ENCODE peak calls at places on chromosomes 13 and 19, in seven cellular contexts. H is H9, F is neuronal stem cell, T is IMR-90, R is H1, M is trophoblast cell, L is mesenchymal stem cell. S is an unnamed sample.

GRCh38 chr13:24199016-24199415 is 38.5 kb downstream of the SPATA13 start:
- DNase-seq in H (no peak), F (no peak), T (no peak), R (no peak), M (no peak), L (no peak), S (no peak)

GRCh38 chr13:56720841-56721240 is 419.9 kb upstream of the PRR20A start:
- DNase-seq in H (no peak), F (no peak), T (no peak), R (no peak), M (peak), L (no peak), S (no peak)

GRCh38 chr19:51565583-51565982 is 5.5 kb upstream of the ZNF175 start:
- DNase-seq in H (no peak), F (no peak), T (no peak), R (no peak), M (no peak), L (peak), S (no peak)

GRCh38 chr19:5060591-5061339 is 91.9 kb downstream of the KDM4B start:
- DNase-seq in H (no peak), F (no peak), T (no peak), R (no peak), M (no peak), L (no peak), S (no peak)

GRCh38 chr19:30001794-30002193 is 59.8 kb downstream of the URI1 start:
- DNase-seq in H (no peak), F (no peak), T (peak), R (no peak), M (peak), L (peak), S (no peak)

GRCh38 chr13:42594577-42595571 is 20.9 kb downstream of the TNFSF11 start:
- DNase-seq in H (peak), F (peak), T (peak), R (no peak), M (peak), L (peak), S (peak)

GRCh38 chr19:35013047-35013819 is 13.1 kb downstream of the GRAMD1A start:
- DNase-seq in H (peak), F (no peak), T (peak), R (no peak), M (peak), L (peak), S (peak)

GRCh38 chr13:110652231-110652730 is 36.9 kb downstream of the NAXD start:
- DNase-seq in H (no peak), F (no peak), T (no peak), R (no peak), M (no peak), L (no peak), S (no peak)

GRCh38 chr13:69935043-69935442 is 172.6 kb upstream of the ATXN8OS start:
- DNase-seq in H (no peak), F (no peak), T (no peak), R (no peak), M (peak), L (peak), S (peak)

GRCh38 chr19:31718898-31719297 is 369.7 kb upstream of the TSHZ3 start:
- DNase-seq in H (peak), F (no peak), T (no peak), R (no peak), M (no peak), L (no peak), S (no peak)

GRCh38 chr13:110407531-110407930 is 100.4 kb downstream of the COL4A2 start:
- DNase-seq in H (no peak), F (no peak), T (no peak), R (no peak), M (no peak), L (no peak), S (no peak)

GRCh38 chr13:39538826-39539555 is 64.0 kb downstream of the LHFPL6 start:
- DNase-seq in H (no peak), F (no peak), T (peak), R (no peak), M (peak), L (peak), S (no peak)

GRCh38 chr19:34926685-34927375 is at the start of gene ZNF30:
- DNase-seq in H (peak), F (peak), T (peak), R (peak), M (peak), L (peak), S (peak)

GRCh38 chr13:93338906-93339305 is 112.3 kb downstream of the GPC6 start:
- DNase-seq in H (no peak), F (no peak), T (peak), R (no peak), M (no peak), L (no peak), S (no peak)

GRCh38 chr19:11191273-11191755 is 6.0 kb downstream of the KANK2 start:
- DNase-seq in H (no peak), F (no peak), T (peak), R (no peak), M (peak), L (peak), S (peak)

GRCh38 chr13:29411493-29411892 is 184.0 kb downstream of the SLC7A1 start:
- DNase-seq in H (no peak), F (no peak), T (no peak), R (no peak), M (no peak), L (peak), S (no peak)

GRCh38 chr19:17326595-17326966 is 8.1 kb downstream of the ANO8 start:
- DNase-seq in H (peak), F (no peak), T (no peak), R (no peak), M (peak), L (no peak), S (peak)

GRCh38 chr19:6856749-6857372 is 30.5 kb upstream of the ADGRE1 start:
- DNase-seq in H (no peak), F (no peak), T (no peak), R (no peak), M (no peak), L (no peak), S (no peak)

GRCh38 chr19:10604460-10604980 is 17.4 kb upstream of the AP1M2 start:
- DNase-seq in H (no peak), F (no peak), T (no peak), R (no peak), M (peak), L (no peak), S (peak)

GRCh38 chr13:110329258-110329657 is 22.2 kb downstream of the COL4A2 start:
- DNase-seq in H (no peak), F (no peak), T (no peak), R (no peak), M (no peak), L (no peak), S (no peak)

GRCh38 chr13:49098771-49099512 is 121.2 kb upstream of the MLNR start:
- DNase-seq in H (no peak), F (no peak), T (no peak), R (no peak), M (peak), L (peak), S (peak)

GRCh38 chr13:98869408-98870090 is 108.3 kb downstream of the DOCK9 start:
- DNase-seq in H (no peak), F (no peak), T (no peak), R (no peak), M (peak), L (no peak), S (no peak)

GRCh38 chr13:98672947-98673545 is 79.4 kb downstream of the SLC15A1 start:
- DNase-seq in H (peak), F (peak), T (peak), R (peak), M (peak), L (peak), S (peak)

GRCh38 chr13:58879114-58879513 is 1247.6 kb downstream of the PCDH17 start:
- DNase-seq in H (no peak), F (no peak), T (no peak), R (no peak), M (no peak), L (no peak), S (no peak)

GRCh38 chr19:46426035-46426505 is 2.7 kb downstream of the PNMA8C start:
- DNase-seq in H (no peak), F (no peak), T (no peak), R (no peak), M (no peak), L (peak), S (no peak)

GRCh38 chr19:19540707-19541515 is 2.8 kb downstream of the CILP2 start:
- DNase-seq in H (peak), F (peak), T (no peak), R (peak), M (peak), L (peak), S (peak)

GRCh38 chr13:98451676-98452105 is 125.2 kb downstream of the STK24 start:
- DNase-seq in H (no peak), F (no peak), T (peak), R (no peak), M (no peak), L (no peak), S (no peak)

GRCh38 chr19:19347401-19347800 is 26.8 kb downstream of the MAU2 start:
- DNase-seq in H (no peak), F (no peak), T (no peak), R (no peak), M (no peak), L (no peak), S (no peak)

GRCh38 chr19:11324079-11324661 is 15.3 kb downstream of the RAB3D start:
- DNase-seq in H (no peak), F (no peak), T (peak), R (no peak), M (peak), L (peak), S (no peak)

GRCh38 chr13:102517959-102518358 is 78.8 kb upstream of the TPP2 start:
- DNase-seq in H (no peak), F (no peak), T (no peak), R (no peak), M (no peak), L (no peak), S (no peak)

GRCh38 chr19:36030264-36031148 is 2.2 kb downstream of the CLIP3 start:
- DNase-seq in H (no peak), F (no peak), T (peak), R (no peak), M (peak), L (no peak), S (peak)

GRCh38 chr19:34171539-34171876 is 796 bp upstream of the LSM14A start:
- DNase-seq in H (no peak), F (no peak), T (peak), R (no peak), M (peak), L (peak), S (no peak)

GRCh38 chr13:98228661-98229349 is 51.7 kb upstream of the RNF113B start:
- DNase-seq in H (no peak), F (no peak), T (peak), R (no peak), M (peak), L (peak), S (no peak)

GRCh38 chr13:77751513-77752456 is 54.3 kb downstream of the SLAIN1 start:
- DNase-seq in H (peak), F (peak), T (peak), R (no peak), M (peak), L (peak), S (peak)

DNA sequence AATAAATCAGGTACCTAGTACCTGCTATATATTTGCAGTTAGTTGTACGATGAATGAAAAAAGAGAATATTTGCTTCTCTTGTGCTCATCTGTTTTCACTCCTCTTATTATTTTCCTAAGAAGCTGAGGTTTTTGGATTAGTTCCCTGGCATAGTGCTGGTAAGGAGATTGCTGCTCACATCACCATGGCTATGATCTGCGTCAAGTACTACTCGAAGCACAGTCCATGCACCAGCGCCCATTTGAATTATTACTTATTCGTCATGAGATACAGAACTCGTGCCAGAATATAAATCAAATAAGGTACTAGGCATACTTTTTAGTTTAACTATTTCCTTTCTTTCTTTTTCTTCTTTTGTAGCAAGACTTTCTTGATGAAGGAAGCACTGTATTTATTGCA is 7.1 kb downstream of the SERTM1 start:
- DNase-seq in H (no peak), F (no peak), T (no peak), R (no peak), M (no peak), L (no peak), S (no peak)
- H3K4ac ChIP-seq in H (no peak), F (no peak), T (no peak), R (no peak), M (no peak), L (no peak), S (no peak)

GRCh38 chr13:63631006-63631405 is 2215.4 kb upstream of the PCDH20 start:
- DNase-seq in H (no peak), F (no peak), T (no peak), R (no peak), M (no peak), L (no peak), S (no peak)
- H3K4ac ChIP-seq in H (no peak), F (no peak), T (no peak), R (no peak), M (no peak), L (no peak), S (no peak)

DNA sequence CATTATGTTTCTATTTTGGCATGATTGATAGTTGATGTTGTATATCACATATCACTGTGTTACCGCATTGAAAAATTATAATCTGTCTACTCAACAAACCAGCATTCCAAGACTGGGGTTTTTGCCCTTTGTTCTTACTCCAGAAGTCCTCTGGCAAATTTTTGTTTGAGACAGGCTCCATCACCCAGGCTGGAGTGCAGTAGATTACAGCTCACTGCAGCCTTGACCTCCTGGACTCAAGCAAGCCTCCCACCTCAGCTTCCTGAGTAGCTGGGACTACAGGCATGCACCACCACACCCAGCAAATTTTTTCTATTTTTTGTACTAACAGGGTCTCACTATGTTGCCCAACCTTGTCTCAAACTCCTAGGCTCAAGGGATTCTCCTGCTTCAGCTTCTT is 741.0 kb downstream of the PCDH9 start:
- DNase-seq in H (no peak), F (no peak), T (no peak), R (no peak), M (no peak), L (no peak), S (no peak)
- H3K4ac ChIP-seq in H (no peak), F (no peak), T (no peak), R (no peak), M (no peak), L (no peak), S (no peak)

GRCh38 chr13:105311094-105311493 is 1224.4 kb downstream of the EFNB2 start:
- DNase-seq in H (no peak), F (no peak), T (no peak), R (no peak), M (no peak), L (no peak), S (no peak)

GRCh38 chr13:105312906-105313305 is 1222.6 kb downstream of the EFNB2 start:
- DNase-seq in H (no peak), F (no peak), T (no peak), R (no peak), M (no peak), L (no peak), S (no peak)

GRCh38 chr13:105307776-105308175 is 1227.7 kb downstream of the EFNB2 start:
- DNase-seq in H (no peak), F (no peak), T (no peak), R (no peak), M (no peak), L (no peak), S (no peak)
- H3K4ac ChIP-seq in H (no peak), F (no peak), T (no peak), R (no peak), M (no peak), L (no peak), S (no peak)

GRCh38 chr19:27722625-27723024 is 1490.3 kb downstream of the UQCRFS1 start:
- DNase-seq in H (no peak), F (no peak), T (no peak), R (no peak), M (no peak), L (no peak), S (no peak)
- H3K4ac ChIP-seq in H (no peak), F (no peak), T (no peak), R (no peak), M (no peak), L (no peak), S (no peak)

GRCh38 chr19:14073232-14073924 is 792 bp downstream of the MISP3 start:
- DNase-seq in H (peak), F (peak), T (peak), R (no peak), M (peak), L (peak), S (peak)
- H3K4ac ChIP-seq in H (no peak), F (no peak), T (no peak), R (no peak), M (peak), L (no peak), S (no peak)

DNA sequence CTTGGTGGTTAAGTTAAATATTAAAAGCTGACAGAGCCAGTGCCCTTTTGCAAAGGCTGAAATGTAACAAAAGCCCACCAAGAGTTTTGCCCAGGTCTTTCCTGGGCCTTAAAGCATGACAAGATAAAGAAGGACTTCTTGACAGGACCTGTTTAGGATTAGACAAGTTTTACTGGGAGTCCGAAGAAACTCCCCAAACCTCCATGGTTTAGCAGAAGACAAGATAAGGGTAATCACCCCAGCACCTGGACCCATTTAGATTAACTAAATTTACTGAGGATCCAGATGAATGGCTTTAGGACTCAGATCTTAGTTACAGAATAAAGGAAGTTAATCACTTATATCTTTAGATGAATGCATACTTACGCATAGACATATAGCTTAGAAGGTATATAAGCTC is 14.8 kb upstream of the UFM1 start:
- DNase-seq in H (no peak), F (no peak), T (no peak), R (no peak), M (no peak), L (no peak), S (no peak)
- H3K4ac ChIP-seq in H (no peak), F (no peak), T (no peak), R (no peak), M (no peak), L (no peak), S (no peak)

DNA sequence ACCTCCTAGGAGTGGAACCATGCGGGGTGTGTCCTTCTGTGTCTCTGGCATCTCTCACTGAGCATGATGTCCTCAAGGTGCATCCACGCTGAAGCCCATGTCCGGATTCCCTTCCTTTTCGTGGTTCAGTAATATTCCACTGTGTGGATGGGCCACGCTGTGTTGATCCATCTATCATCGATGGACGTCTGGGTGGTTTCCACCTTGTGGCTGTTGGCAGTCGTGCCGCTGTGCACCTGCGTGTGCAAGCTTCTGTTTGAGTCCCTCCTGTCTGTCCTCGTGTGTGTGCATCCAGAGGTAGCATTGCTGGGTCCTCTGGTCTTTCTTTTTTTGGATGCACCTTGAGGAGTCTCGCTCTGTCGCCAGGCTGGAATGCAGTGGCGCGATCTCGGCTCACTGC is 11.2 kb upstream of the GNA15 start:
- DNase-seq in H (no peak), F (no peak), T (no peak), R (no peak), M (no peak), L (no peak), S (no peak)
- H3K4ac ChIP-seq in H (no peak), F (no peak), T (no peak), R (no peak), M (no peak), L (no peak), S (no peak)

GRCh38 chr19:1245468-1245867 is 2.9 kb upstream of the MIDN start:
- DNase-seq in H (no peak), F (no peak), T (no peak), R (no peak), M (no peak), L (no peak), S (no peak)
- H3K4ac ChIP-seq in H (no peak), F (no peak), T (no peak), R (no peak), M (no peak), L (peak), S (no peak)

GRCh38 chr13:114002771-114003321 is 29.0 kb upstream of the C13orf46 start:
- DNase-seq in H (no peak), F (no peak), T (no peak), R (no peak), M (no peak), L (no peak), S (no peak)

GRCh38 chr13:113999618-113999910 is 25.7 kb upstream of the C13orf46 start:
- DNase-seq in H (no peak), F (no peak), T (no peak), R (no peak), M (no peak), L (no peak), S (no peak)

GRCh38 chr13:114001331-114002008 is 27.6 kb upstream of the C13orf46 start:
- DNase-seq in H (no peak), F (no peak), T (no peak), R (no peak), M (no peak), L (no peak), S (no peak)

GRCh38 chr13:114000151-114001040 is 26.5 kb upstream of the C13orf46 start:
- DNase-seq in H (no peak), F (no peak), T (no peak), R (no peak), M (no peak), L (no peak), S (no peak)

GRCh38 chr13:114002009-114002544 is 28.2 kb upstream of the C13orf46 start:
- DNase-seq in H (no peak), F (no peak), T (no peak), R (no peak), M (no peak), L (no peak), S (peak)
- H3K4ac ChIP-seq in H (no peak), F (peak), T (no peak), R (no peak), M (no peak), L (no peak), S (no peak)